ENCODE peak calls at places on chromosomes 12 and 14, in five cellular contexts. L is H9, I is trophoblast cell, Z is neuronal stem cell, Y is H1. X is an unnamed sample.

GRCh38 chr14:101965145-101965531 is 765 bp downstream of the DYNC1H1 start:
- DNase-seq in L (peak; percentile 61), Z (peak; percentile 65), Y (peak; percentile 78), I (peak; percentile 73), X (peak; percentile 83)

GRCh38 chr12:52912711-52913423 is 8.0 kb upstream of the KRT8 start:
- DNase-seq in I (no peak), Z (no peak), Y (no peak), L (no peak), X (no peak)

GRCh38 chr14:52923902-52924575 is 26.8 kb downstream of the FERMT2 start:
- DNase-seq in Z (no peak), I (peak; percentile 42), L (peak; percentile 49), Y (no peak), X (no peak)

GRCh38 chr12:127107744-127108143 is 1159.2 kb upstream of the TMEM132C start:
- DNase-seq in Z (no peak), I (no peak), Y (no peak), L (no peak), X (no peak)

GRCh38 chr12:109052415-109053323 is at the start of gene USP30:
- DNase-seq in L (peak; percentile 90), Z (peak; percentile 88), Y (peak; percentile 91), I (peak; percentile 89), X (peak; percentile 88)

GRCh38 chr12:46124848-46125619 is 134.7 kb upstream of the SCAF11 start:
- DNase-seq in I (peak; percentile 79), L (peak; percentile 64), Y (no peak), Z (peak; percentile 48), X (peak; percentile 88)

GRCh38 chr14:54547583-54547982 is 19.3 kb upstream of the SAMD4A start:
- DNase-seq in Y (no peak), L (no peak), Z (no peak), I (no peak), X (no peak)

GRCh38 chr12:93387780-93388179 is 10.1 kb downstream of the NUDT4 start:
- DNase-seq in L (no peak), Y (no peak), I (no peak), Z (no peak), X (peak; percentile 62)

GRCh38 chr14:19754172-19754571 is 10.8 kb downstream of the OR4Q3 start:
- DNase-seq in I (peak; percentile 98), Z (no peak), L (no peak), Y (no peak), X (no peak)

GRCh38 chr12:40693503-40693863 is 1.2 kb downstream of the CNTN1 start:
- DNase-seq in I (no peak), Y (peak; percentile 60), Z (peak; percentile 12), L (peak; percentile 70), X (no peak)

GRCh38 chr14:104107611-104108569 is 22.4 kb downstream of the ASPG start:
- DNase-seq in Z (no peak), I (peak; percentile 9), L (peak; percentile 37), Y (peak; percentile 47), X (no peak)

GRCh38 chr14:34460841-34461240 is 1.2 kb downstream of the SPTSSA start:
- DNase-seq in L (no peak), I (no peak), Z (peak; percentile 12), Y (no peak), X (peak; percentile 46)

GRCh38 chr12:104504151-104504550 is 47.4 kb downstream of the CHST11 start:
- DNase-seq in L (no peak), Z (no peak), I (no peak), Y (no peak), X (no peak)

GRCh38 chr14:100409016-100409385 is 85.9 kb downstream of the SLC25A47 start:
- DNase-seq in L (no peak), I (no peak), Z (no peak), Y (no peak), X (peak; percentile 43)

GRCh38 chr12:1804545-1805332 is 15.6 kb upstream of the LRTM2 start:
- DNase-seq in I (peak; percentile 92), L (peak; percentile 96), Z (peak; percentile 73), Y (peak; percentile 87), X (peak; percentile 88)

GRCh38 chr14:100673085-100673806 is 53.4 kb upstream of the DLK1 start:
- DNase-seq in I (no peak), L (peak; percentile 78), Z (no peak), Y (peak; percentile 73), X (no peak)

GRCh38 chr12:78035913-78036658 is 205.4 kb downstream of the NAV3 start:
- DNase-seq in Z (no peak), L (no peak), I (no peak), Y (no peak), X (no peak)

GRCh38 chr12:14961466-14962155 is at the start of gene ARHGDIB:
- DNase-seq in L (no peak), Y (no peak), I (peak; percentile 93), Z (no peak), X (no peak)

GRCh38 chr12:65725376-65725775 is 98.9 kb upstream of the HMGA2 start:
- DNase-seq in Z (no peak), I (peak; percentile 18), Y (no peak), L (no peak), X (peak; percentile 14)

GRCh38 chr12:49231881-49232650 is 32.8 kb upstream of the TUBA1C start:
- DNase-seq in Z (no peak), L (no peak), I (no peak), Y (no peak), X (no peak)

GRCh38 chr14:72736348-72736747 is 157.6 kb downstream of the DPF3 start:
- DNase-seq in I (peak; percentile 50), Y (no peak), Z (no peak), L (no peak), X (peak; percentile 27)

GRCh38 chr12:115394498-115395220 is 710.7 kb upstream of the TBX3 start:
- DNase-seq in L (no peak), Y (no peak), I (no peak), Z (no peak), X (peak; percentile 16)

GRCh38 chr14:106417224-106418049 is 891.1 kb downstream of the TMEM121 start:
- DNase-seq in L (peak; percentile 32), I (peak; percentile 49), Y (peak; percentile 66), Z (no peak), X (no peak)

GRCh38 chr12:30201301-30202160 is 417.8 kb upstream of the TMTC1 start:
- DNase-seq in I (no peak), Y (peak; percentile 58), Z (no peak), L (peak; percentile 39), X (peak; percentile 6)

GRCh38 chr14:78836777-78837176 is 666.6 kb downstream of the NRXN3 start:
- DNase-seq in I (peak; percentile 49), Y (peak; percentile 74), Z (peak; percentile 44), L (peak; percentile 85), X (peak; percentile 61)

GRCh38 chr12:119178544-119179334 is at the start of gene HSPB8:
- DNase-seq in I (peak; percentile 98), Z (no peak), Y (peak; percentile 72), L (peak; percentile 89), X (peak; percentile 98)

GRCh38 chr14:65100905-65101541 is 1.3 kb downstream of the MAX start:
- DNase-seq in Y (no peak), Z (no peak), L (no peak), I (peak; percentile 70), X (peak; percentile 15)

GRCh38 chr14:89845346-89845745 is 109.2 kb downstream of the EFCAB11 start:
- DNase-seq in L (no peak), Y (no peak), I (peak; percentile 97), Z (no peak), X (peak; percentile 83)

GRCh38 chr14:64983439-64984310 is 3.0 kb upstream of the FNTB start:
- DNase-seq in Y (no peak), L (no peak), I (peak; percentile 78), Z (no peak), X (peak; percentile 59)

GRCh38 chr14:105118646-105119409 is 49.7 kb downstream of the JAG2 start:
- DNase-seq in Y (no peak), I (peak; percentile 58), Z (no peak), L (no peak), X (no peak)

GRCh38 chr14:105119410-105120025 is 49.1 kb downstream of the JAG2 start:
- DNase-seq in Y (no peak), L (no peak), Z (no peak), I (no peak), X (no peak)

GRCh38 chr14:105117710-105118385 is 50.7 kb downstream of the JAG2 start:
- DNase-seq in L (no peak), Z (no peak), I (no peak), Y (no peak), X (no peak)

GRCh38 chr14:105117257-105117646 is 51.3 kb downstream of the JAG2 start:
- DNase-seq in Y (no peak), Z (no peak), L (no peak), I (no peak), X (no peak)

DNA sequence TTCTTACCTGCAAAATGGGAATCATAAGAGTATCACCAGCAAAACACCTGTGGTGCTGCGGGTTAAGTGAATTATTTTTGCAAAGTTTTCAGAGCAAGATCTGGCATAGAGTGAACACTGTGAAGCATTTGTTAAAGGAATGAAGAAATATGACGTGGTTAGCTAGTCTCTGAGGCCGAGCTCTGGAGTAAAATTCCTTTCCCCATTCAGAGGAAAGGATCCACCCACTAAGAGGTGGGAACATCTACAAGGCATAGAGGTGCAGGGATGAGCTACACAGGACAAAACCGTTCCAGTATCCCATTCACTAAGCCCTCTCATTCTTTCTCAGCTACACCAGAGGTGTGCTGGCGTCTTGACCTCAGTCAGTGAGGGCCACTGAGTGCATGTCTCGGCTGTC is 48.5 kb downstream of the JAG2 start:
- DNase-seq in Z (no peak), Y (no peak), I (peak; percentile 53), L (no peak), X (no peak)
- H2BK12ac ChIP-seq in Z (no peak overlapping the region), Y (no peak overlapping the region), I (no peak overlapping the region), L (no peak overlapping the region), X (no peak overlapping the region)

GRCh38 chr12:2988494-2988893 is 29.3 kb downstream of the TEAD4 start:
- DNase-seq in Z (no peak), I (no peak), Y (no peak), L (no peak), X (no peak)
- H2BK12ac ChIP-seq in Z (no peak overlapping the region), I (no peak overlapping the region), Y (no peak overlapping the region), L (no peak overlapping the region), X (no peak overlapping the region)

DNA sequence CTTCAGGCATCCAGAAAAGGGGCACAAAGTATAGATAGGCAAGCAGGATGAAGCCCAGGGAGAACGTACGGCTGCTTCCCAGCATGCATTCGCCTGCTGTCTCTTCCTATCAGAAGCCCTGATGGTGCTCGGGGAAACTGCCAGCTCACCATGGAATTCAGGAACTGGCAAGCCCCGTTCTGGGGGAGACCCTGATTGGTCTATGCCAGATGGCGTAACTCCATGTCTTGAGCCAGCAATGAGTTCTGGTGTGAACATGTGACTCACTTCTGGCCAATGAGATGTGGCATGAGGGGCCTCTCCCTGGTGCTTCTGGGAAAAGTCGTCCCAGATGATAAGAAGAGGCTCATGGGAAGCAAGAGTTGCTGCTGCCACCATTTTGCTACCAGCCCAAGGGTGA is 270.8 kb downstream of the BCL11B start:
- DNase-seq in L (no peak), Z (no peak), Y (no peak), I (no peak), X (no peak)
- H2BK12ac ChIP-seq in L (no peak overlapping the region), Z (no peak overlapping the region), Y (no peak overlapping the region), I (no peak overlapping the region), X (no peak overlapping the region)

GRCh38 chr14:83297361-83297760 is 1763.7 kb upstream of the SEL1L start:
- DNase-seq in I (no peak), L (no peak), Z (no peak), Y (no peak), X (no peak)
- H2BK12ac ChIP-seq in I (no peak overlapping the region), L (no peak overlapping the region), Z (no peak overlapping the region), Y (no peak overlapping the region), X (no peak overlapping the region)

DNA sequence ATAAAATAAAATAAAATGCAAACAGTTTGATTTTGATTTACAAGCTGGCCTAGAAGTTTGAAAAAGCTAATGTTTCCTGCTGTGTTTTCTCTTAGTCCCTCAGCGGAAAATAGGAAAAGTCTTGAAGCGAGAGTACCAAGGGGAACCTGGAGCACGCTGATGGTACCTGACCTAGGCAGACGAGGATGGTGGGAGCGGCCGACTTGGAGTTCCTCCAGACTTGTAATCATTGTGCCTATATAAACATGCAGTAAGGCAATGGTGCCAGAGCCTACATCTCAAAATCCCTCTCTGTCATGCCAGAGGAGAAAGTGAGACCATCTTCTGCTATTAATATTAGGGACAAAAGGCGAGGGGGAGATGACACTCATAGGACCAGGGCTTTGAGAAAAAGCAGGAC is 371.7 kb downstream of the TMEM132D start:
- DNase-seq in L (no peak), Z (no peak), I (no peak), Y (no peak), X (no peak)
- H2BK12ac ChIP-seq in L (no peak overlapping the region), Z (no peak overlapping the region), I (no peak overlapping the region), Y (peak overlapping the region; percentile 78), X (no peak overlapping the region)